ENCODE peak calls at places on chromosome 4, in four cellular contexts. H, C, X and R are unnamed samples.
A peak's percentile ranks its signal among the peaks of the same experiment; 100 is the strongest.

GRCh38 chr4:168917150-168917779 is 92.8 kb downstream of the CBR4 start:
- DNase-seq in H (no peak), C (peak; percentile 31), X (peak; percentile 14), R (no peak)

GRCh38 chr4:138330531-138330930 is 88.4 kb upstream of the SLC7A11 start:
- DNase-seq in H (no peak), C (no peak), X (no peak), R (no peak)

GRCh38 chr4:120132935-120133334 is 66.3 kb upstream of the MAD2L1 start:
- DNase-seq in H (no peak), C (no peak), X (no peak), R (no peak)

GRCh38 chr4:36111180-36111579 is 133.1 kb downstream of the ARAP2 start:
- DNase-seq in H (no peak), C (no peak), X (no peak), R (no peak)

GRCh38 chr4:184548651-184549341 is 74.4 kb upstream of the IRF2 start:
- DNase-seq in H (peak; percentile 51), C (no peak), X (peak; percentile 65), R (no peak)

GRCh38 chr4:5027366-5027765 is 8.1 kb upstream of the CYTL1 start:
- DNase-seq in H (no peak), C (no peak), X (no peak), R (no peak)

GRCh38 chr4:87391783-87392054 is 731 bp upstream of the HSD17B11 start:
- DNase-seq in H (no peak), C (no peak), X (no peak), R (no peak)

GRCh38 chr4:37682701-37683401 is 3.3 kb downstream of the RELL1 start:
- DNase-seq in H (no peak), C (no peak), X (peak; percentile 85), R (peak; percentile 87)

GRCh38 chr4:5710065-5710961 is 688 bp upstream of the EVC start:
- DNase-seq in H (no peak), C (no peak), X (peak; percentile 20), R (no peak)

GRCh38 chr4:23904639-23905061 is 14.8 kb upstream of the PPARGC1A start:
- DNase-seq in H (no peak), C (no peak), X (no peak), R (no peak)

GRCh38 chr4:174252412-174252811 is 31.1 kb downstream of the FBXO8 start:
- DNase-seq in H (no peak), C (no peak), X (no peak), R (no peak)

GRCh38 chr4:99463566-99463965 is 28.4 kb upstream of the ADH7 start:
- DNase-seq in H (no peak), C (no peak), X (no peak), R (no peak)

GRCh38 chr4:164221631-164222030 is 532.3 kb upstream of the SMIM31 start:
- DNase-seq in H (no peak), C (no peak), X (no peak), R (no peak)

GRCh38 chr4:67393699-67394281 is 151.5 kb downstream of the CENPC start:
- DNase-seq in H (no peak), C (peak; percentile 23), X (peak; percentile 15), R (no peak)
- TF ChIP-seq USF2 in H (no peak), C (no peak), X (no peak), R (no peak)

DNA sequence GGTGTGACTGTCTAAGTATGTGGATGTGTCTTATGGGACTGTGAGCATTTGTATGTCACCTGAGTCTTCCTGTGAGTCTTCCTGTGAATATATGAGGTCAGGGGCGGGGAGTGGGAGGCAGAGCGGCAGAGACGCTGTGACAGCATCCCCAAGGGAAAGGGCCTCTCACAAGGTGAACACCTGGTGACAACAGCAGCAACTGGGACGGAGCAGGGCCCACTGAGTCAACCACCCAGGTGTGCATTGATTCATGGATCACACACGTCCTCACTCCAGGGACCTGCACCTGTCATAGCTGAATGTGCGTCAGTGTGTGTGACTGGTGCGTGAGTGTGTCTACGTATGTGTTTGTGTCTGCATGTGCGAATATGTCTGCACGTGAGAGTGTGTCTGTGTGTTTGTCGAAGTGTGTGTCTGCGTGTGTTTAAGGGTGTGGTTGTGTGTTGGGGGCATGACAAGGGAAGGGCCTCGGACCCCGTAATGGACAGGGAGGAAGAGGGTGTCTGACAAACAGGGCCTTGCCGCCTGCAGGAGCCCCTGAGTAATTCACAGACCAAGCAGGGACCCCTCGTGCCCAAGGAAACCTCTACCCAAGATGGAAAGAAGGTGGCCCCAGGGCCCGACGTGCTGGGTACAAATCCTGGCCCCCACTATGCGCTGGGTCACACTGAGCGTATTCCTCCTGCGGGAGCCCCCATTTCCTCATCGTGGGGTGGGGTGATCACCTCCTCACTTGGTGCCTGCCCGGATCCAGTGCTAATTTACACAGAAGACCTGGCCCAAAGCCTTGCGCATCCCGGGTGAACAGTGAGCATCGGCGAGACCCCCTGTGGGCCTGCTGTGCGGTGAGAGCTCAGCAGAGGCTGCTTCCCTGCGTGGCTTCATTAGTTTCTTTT is 76.7 kb downstream of the ABLIM2 start:
- DNase-seq in H (no peak), C (no peak), X (no peak), R (no peak)
- TF ChIP-seq CEBPB in H (no peak), C (no peak), X (no peak), R (no peak)

DNA sequence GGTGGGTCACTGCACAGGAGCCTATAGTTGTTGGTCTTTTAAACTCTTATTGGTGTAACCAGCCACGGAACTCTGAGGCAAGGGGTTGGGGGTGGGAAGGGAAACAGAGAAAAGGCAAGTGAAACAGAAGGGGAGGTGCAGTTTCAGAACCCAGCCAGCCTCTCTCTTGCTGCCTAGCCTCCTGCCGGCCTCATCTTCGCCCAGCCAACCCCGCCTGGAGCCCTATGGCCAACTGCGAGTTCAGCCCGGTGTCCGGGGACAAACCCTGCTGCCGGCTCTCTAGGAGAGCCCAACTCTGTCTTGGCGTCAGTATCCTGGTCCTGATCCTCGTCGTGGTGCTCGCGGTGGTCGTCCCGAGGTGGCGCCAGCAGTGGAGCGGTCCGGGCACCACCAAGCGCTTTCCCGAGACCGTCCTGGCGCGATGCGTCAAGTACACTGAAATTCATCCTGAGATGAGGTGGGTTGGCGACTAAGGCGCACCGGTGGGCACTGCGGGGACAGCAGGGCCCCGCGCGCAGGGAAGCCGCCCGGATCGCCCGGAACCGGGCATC is at the start of gene CD38:
- DNase-seq in H (peak; percentile 73), C (no peak), X (no peak), R (peak; percentile 67)
- TF ChIP-seq ATF3 in H (no peak), C (no peak), X (no peak), R (no peak)

DNA sequence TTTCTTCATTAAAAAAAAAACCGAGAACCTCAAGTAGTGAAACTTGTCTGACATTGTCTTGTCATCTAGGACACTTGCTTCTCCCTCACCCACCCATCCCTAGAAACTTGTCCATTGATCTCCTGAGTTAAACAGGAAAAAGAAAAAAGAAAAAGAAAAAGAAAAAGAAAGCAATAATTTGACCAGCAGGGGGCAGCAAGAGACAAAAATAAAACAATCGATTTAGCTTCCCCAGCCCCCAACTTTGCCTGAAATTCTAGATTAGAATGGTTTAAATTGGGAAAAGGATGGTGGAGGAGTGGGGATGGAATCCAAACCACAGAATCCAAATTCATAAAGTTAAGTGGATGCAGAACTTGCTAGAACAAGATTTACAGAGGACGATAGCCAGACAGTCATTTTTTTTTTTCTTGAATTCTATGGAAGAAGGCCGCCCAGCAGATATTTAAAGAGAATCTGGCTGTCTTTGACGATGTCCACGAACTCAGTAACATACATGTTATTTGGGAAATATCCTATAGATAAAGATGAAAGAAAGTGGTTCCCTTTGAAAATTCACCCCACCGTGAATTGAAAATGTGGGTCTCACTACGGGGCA is 282.9 kb downstream of the USP46 start:
- DNase-seq in H (no peak), C (peak; percentile 33), X (peak; percentile 45), R (no peak)
- TF ChIP-seq USF2 in H (no peak), C (no peak), X (no peak), R (no peak)